ENCODE peak calls at places on chromosomes 12 and 14, in six cellular contexts. X, Q, Y, W, S and J are unnamed samples.

GRCh38 chr12:96195845-96196451 is 1.8 kb downstream of the ELK3 start:
- DNase-seq in S (peak; percentile 87), X (peak; percentile 24), Y (no peak), Q (peak; percentile 76), W (no peak), J (no peak)

GRCh38 chr12:10901427-10901826 is 7.9 kb downstream of the TAS2R13 start:
- DNase-seq in S (no peak), W (no peak), X (no peak), Y (no peak), Q (no peak), J (no peak)

GRCh38 chr12:107951024-107951423 is 176.5 kb downstream of the ASCL4 start:
- DNase-seq in Y (no peak), X (no peak), W (no peak), S (no peak), Q (no peak), J (no peak)

GRCh38 chr12:9646794-9647622 is 22.5 kb upstream of the CLEC2D start:
- DNase-seq in S (peak; percentile 82), X (no peak), Y (no peak), W (peak; percentile 5), Q (peak; percentile 30), J (no peak)

GRCh38 chr14:97641827-97642226 is 844.6 kb downstream of the VRK1 start:
- DNase-seq in Q (no peak), W (no peak), Y (no peak), S (no peak), X (no peak), J (no peak)

GRCh38 chr14:67620217-67620789 is 583 bp downstream of the ARG2 start:
- DNase-seq in Y (no peak), S (peak; percentile 23), Q (peak; percentile 31), W (no peak), X (peak; percentile 20), J (no peak)

GRCh38 chr12:10722502-10722904 is 620 bp downstream of the YBX3 start:
- DNase-seq in Y (no peak), X (peak; percentile 65), Q (no peak), S (peak; percentile 70), W (peak; percentile 54), J (no peak)

GRCh38 chr12:2891240-2892053 is 756 bp downstream of the TULP3 start:
- DNase-seq in Q (peak; percentile 72), Y (no peak), W (no peak), S (peak; percentile 78), X (peak; percentile 71), J (no peak)

GRCh38 chr14:35783699-35784098 is 25.4 kb downstream of the RALGAPA1 start:
- DNase-seq in Y (no peak), S (no peak), W (no peak), X (no peak), Q (no peak), J (no peak)

GRCh38 chr12:96094201-96094600 is 58.8 kb upstream of the LTA4H start:
- DNase-seq in Y (peak; percentile 42), X (peak; percentile 82), W (no peak), Q (peak; percentile 93), S (no peak), J (peak; percentile 42)

GRCh38 chr14:92586001-92586947 is 72.7 kb downstream of the RIN3 start:
- DNase-seq in S (peak; percentile 99), Q (peak; percentile 78), Y (no peak), X (no peak), W (no peak), J (no peak)

GRCh38 chr14:89121961-89122675 is 294.9 kb downstream of the FOXN3 start:
- DNase-seq in X (no peak), Q (no peak), S (no peak), W (no peak), Y (no peak), J (no peak)

GRCh38 chr12:70355972-70356371 is 10.1 kb upstream of the KCNMB4 start:
- DNase-seq in Y (no peak), Q (no peak), W (no peak), S (no peak), X (no peak), J (no peak)
- H3K4me1 ChIP-seq in Y (no peaks in the 10 kb centered on the region), Q (no peaks in the 10 kb centered on the region), W (no peaks in the 10 kb centered on the region), S (no peaks in the 10 kb centered on the region), X (no peaks in the 10 kb centered on the region), J (no peaks in the 10 kb centered on the region)

GRCh38 chr12:120640840-120641833 is 711 bp downstream of the CABP1 start:
- DNase-seq in Y (no peak), W (peak; percentile 77), S (peak; percentile 58), Q (peak; percentile 46), X (peak; percentile 57), J (no peak)

GRCh38 chr12:120642086-120642485 is 1.7 kb downstream of the CABP1 start:
- DNase-seq in W (no peak), S (no peak), Q (no peak), X (no peak), Y (no peak), J (no peak)

GRCh38 chr12:120643574-120643973 is 3.1 kb downstream of the CABP1 start:
- DNase-seq in S (no peak), Q (no peak), W (no peak), Y (no peak), X (no peak), J (no peak)

GRCh38 chr12:120639771-120640721 is at the start of gene CABP1:
- DNase-seq in Q (no peak), X (peak; percentile 30), W (peak; percentile 97), S (no peak), Y (no peak), J (no peak)

DNA sequence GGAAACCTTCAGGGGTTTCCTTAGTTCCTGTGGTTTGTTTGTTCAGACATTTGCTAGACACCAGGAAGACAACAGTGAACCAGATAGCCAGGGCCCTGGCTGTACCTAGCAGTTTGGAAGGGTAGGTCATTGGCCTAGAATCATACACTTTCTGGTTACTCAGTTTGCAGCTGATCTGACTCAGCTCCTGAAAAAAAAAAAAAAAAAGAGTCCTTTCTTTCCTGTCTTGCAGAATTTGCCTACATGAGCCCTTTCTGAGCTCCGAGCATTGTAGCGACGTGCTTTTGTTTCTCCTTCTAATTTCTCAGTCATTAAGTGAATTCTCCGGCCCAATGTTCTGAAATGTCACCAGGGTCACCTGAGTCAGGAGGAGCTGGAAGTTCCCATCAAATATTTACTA is 2.4 kb downstream of the CABP1 start:
- DNase-seq in S (no peak), X (no peak), Q (no peak), Y (no peak), W (no peak), J (no peak)
- H3K27me3 ChIP-seq in S (peaks cover 70% of the 10 kb centered on the region), X (peaks cover 27% of the 10 kb centered on the region), Q (peaks cover 53% of the 10 kb centered on the region), Y (peaks cover 4% of the 10 kb centered on the region), W (peaks cover 29% of the 10 kb centered on the region), J (peaks cover 40% of the 10 kb centered on the region)

DNA sequence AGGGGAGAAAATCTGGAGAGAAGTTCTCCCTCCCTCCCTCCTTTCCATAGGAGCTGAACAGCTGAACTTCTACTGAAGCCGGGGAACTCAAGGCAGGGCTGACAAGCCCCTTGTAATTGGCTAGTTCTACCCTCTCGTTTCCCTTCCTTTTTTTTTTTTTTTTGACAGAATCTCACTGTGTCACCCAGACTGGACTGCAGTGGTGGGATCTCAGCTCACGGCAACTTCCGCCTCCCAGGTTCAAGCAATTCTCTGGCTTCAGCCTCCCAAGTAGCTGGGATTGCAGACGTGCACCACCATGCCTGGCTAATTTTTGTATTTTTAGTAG is 13.0 kb upstream of the TESC start:
- DNase-seq in S (no peak), Q (no peak), W (no peak), X (no peak), Y (no peak), J (no peak)
- H2AFZ ChIP-seq in S (no peak overlapping the region), Q (no peak overlapping the region), W (no peak overlapping the region), X (no peak overlapping the region), Y (no peak overlapping the region), J (no peak overlapping the region)

DNA sequence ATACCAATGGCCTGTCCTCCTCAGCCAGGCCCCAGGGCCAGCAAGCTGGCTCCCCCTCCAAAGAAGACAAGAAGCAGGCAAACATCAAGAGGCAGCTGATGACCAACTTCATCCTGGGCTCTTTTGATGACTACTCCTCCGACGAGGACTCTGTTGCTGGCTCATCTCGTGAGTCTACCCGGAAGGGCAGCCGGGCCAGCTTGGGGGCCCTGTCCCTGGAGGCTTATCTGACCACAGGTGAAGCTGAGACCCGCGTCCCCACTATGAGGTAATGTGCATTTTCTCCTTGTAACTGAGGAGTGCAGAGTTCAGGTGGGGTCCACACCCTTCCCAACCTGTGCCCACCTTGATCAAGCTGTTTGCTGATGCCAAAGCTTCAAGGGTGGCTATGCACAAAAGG is 23.4 kb downstream of the ACACB start:
- DNase-seq in W (no peak), S (no peak), Q (no peak), Y (no peak), X (no peak), J (no peak)
- H3K4me1 ChIP-seq in W (no peaks in the 10 kb centered on the region), S (no peaks in the 10 kb centered on the region), Q (no peaks in the 10 kb centered on the region), Y (no peaks in the 10 kb centered on the region), X (no peaks in the 10 kb centered on the region), J (no peaks in the 10 kb centered on the region)

GRCh38 chr14:20698934-20699333 is 10.4 kb downstream of the ANG start:
- DNase-seq in W (no peak), Q (no peak), X (no peak), Y (no peak), S (no peak), J (no peak)

GRCh38 chr14:20697273-20698017 is 8.9 kb downstream of the ANG start:
- DNase-seq in W (peak; percentile 44), Y (peak; percentile 55), Q (peak; percentile 89), S (peak; percentile 62), X (peak; percentile 55), J (no peak)

GRCh38 chr14:20696776-20697175 is 8.2 kb downstream of the ANG start:
- DNase-seq in W (no peak), X (no peak), Q (no peak), S (no peak), Y (no peak), J (no peak)

GRCh38 chr14:20692111-20692751 is 3.7 kb downstream of the ANG start:
- DNase-seq in Y (no peak), S (no peak), X (no peak), W (no peak), Q (no peak), J (no peak)

GRCh38 chr14:20698018-20698329 is 9.4 kb downstream of the ANG start:
- DNase-seq in Y (no peak), Q (no peak), S (no peak), W (no peak), X (no peak), J (no peak)
- H3K27me3 ChIP-seq in Y (no peaks in the 10 kb centered on the region), Q (no peaks in the 10 kb centered on the region), S (no peaks in the 10 kb centered on the region), W (peaks cover 3% of the 10 kb centered on the region), X (no peaks in the 10 kb centered on the region), J (no peaks in the 10 kb centered on the region)